ENCODE peak calls at places on chromosomes 12 and 14, in six cellular contexts. H, C, P, X, O and N are unnamed samples.

GRCh38 chr12:24398605-24399004 is 449.1 kb upstream of the SOX5 start:
- DNase-seq in O (no peak), P (no peak), C (no peak), H (no peak), X (no peak), N (no peak)

GRCh38 chr14:68401320-68401719 is 391.5 kb downstream of the ZFP36L1 start:
- DNase-seq in X (no peak), P (no peak), O (no peak), H (no peak), C (no peak), N (no peak)

GRCh38 chr12:100473716-100474150 is at the start of gene NR1H4:
- DNase-seq in O (no peak), H (no peak), P (no peak), X (no peak), C (no peak), N (no peak)

GRCh38 chr14:95041477-95042020 is 115.8 kb downstream of the DICER1 start:
- DNase-seq in P (no peak), X (no peak), H (no peak), C (no peak), O (no peak), N (no peak)

GRCh38 chr12:4215862-4216541 is 57.6 kb upstream of the CCND2 start:
- DNase-seq in H (no peak), C (no peak), X (no peak), O (no peak), P (no peak), N (no peak)

GRCh38 chr14:70821916-70822705 is 12.8 kb upstream of the MAP3K9 start:
- DNase-seq in O (peak), C (peak), P (peak), H (peak), X (peak), N (peak)

GRCh38 chr12:53985900-53986685 is 1.1 kb downstream of the HOXC10 start:
- DNase-seq in H (no peak), X (no peak), C (peak), P (no peak), O (no peak), N (no peak)

GRCh38 chr12:10612954-10613333 is 465 bp downstream of the MAGOHB start:
- DNase-seq in P (no peak), H (peak), C (no peak), X (no peak), O (no peak), N (no peak)

GRCh38 chr14:60508707-60509437 is at the start of gene SIX6:
- DNase-seq in H (no peak), X (peak), O (no peak), C (peak), P (no peak), N (peak)

DNA sequence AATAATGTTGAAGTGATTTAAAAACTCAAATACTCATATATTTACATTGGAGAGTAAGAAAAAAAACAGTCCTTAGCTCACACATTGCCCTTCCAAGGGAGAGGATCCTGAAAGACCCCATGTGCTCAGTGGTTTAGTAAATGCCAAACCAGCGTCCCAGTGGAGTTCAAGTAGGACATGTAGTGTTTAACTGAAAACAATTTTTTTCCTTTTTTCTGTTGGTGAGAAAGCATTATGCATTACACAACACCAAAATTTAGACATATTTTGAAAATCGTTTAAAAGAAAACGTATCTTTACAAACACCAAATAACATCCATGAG is 33.6 kb downstream of the UBR7 start:
- DNase-seq in P (no peak), H (no peak), C (no peak), O (no peak), X (no peak), N (no peak)
- H3K27ac ChIP-seq in P (no peak), H (no peak), C (no peak), O (no peak), X (no peak), N (no peak)

GRCh38 chr12:83122623-83122934 is 435.9 kb downstream of the TMTC2 start:
- DNase-seq in C (no peak), P (no peak), X (no peak), H (no peak), O (no peak), N (no peak)

GRCh38 chr12:83123039-83123438 is 436.3 kb downstream of the TMTC2 start:
- DNase-seq in P (no peak), O (no peak), X (no peak), H (no peak), C (no peak), N (no peak)

GRCh38 chr12:83121886-83122622 is 435.3 kb downstream of the TMTC2 start:
- DNase-seq in X (no peak), H (no peak), C (no peak), P (no peak), O (peak), N (no peak)
- H3K27ac ChIP-seq in X (no peak), H (no peak), C (no peak), P (no peak), O (peak), N (no peak)

DNA sequence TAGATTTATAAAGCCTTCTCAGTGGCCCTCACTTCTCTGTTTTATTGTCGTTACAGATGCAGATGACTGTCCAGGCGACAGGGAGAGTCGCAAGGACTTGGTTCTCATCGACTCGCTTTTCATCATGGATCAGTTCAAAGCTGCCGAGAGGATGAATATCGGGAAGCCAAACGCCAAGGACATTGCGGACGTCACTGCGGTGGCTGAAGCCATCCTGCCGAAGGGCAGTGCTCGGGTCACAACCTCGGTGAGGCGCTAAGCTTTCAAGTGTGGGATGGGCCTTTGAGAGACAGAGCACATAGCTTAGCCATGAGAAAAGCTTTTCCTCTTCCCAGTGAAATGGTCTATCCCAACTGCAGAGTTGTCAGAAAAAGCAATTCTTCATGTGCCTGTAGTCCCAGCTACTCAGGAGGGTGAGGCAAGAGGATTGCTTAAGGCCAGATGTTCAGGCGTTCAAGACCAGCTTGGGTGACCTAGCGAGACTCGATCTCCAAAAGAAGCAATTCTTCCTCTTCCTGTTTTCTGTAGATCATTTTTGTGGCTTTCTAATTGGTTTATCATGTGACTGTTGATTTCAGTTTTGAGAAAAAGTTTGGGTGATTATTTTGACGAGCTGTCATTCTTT is 56.4 kb downstream of the EP400 start:
- DNase-seq in H (no peak), O (no peak), X (no peak), C (no peak), P (no peak), N (no peak)
- H3K27ac ChIP-seq in H (no peak), O (no peak), X (no peak), C (no peak), P (no peak), N (no peak)

GRCh38 chr12:6386038-6386437 is 2.1 kb downstream of the LTBR start:
- DNase-seq in P (no peak), H (no peak), C (peak), O (no peak), X (no peak), N (no peak)
- H3K27ac ChIP-seq in P (no peak), H (no peak), C (no peak), O (no peak), X (no peak), N (no peak)

GRCh38 chr12:96120359-96121100 is 73.6 kb upstream of the ELK3 start:
- DNase-seq in P (no peak), C (peak), X (no peak), O (peak), H (no peak), N (no peak)
- H3K27ac ChIP-seq in P (no peak), C (no peak), X (no peak), O (no peak), H (no peak), N (no peak)

GRCh38 chr12:15634010-15634676 is 155.0 kb downstream of the EPS8 start:
- DNase-seq in X (no peak), O (no peak), C (no peak), P (no peak), H (no peak), N (peak)
- H3K27ac ChIP-seq in X (no peak), O (no peak), C (no peak), P (peak), H (no peak), N (no peak)

GRCh38 chr12:49875115-49875720 is 28.5 kb downstream of the FAIM2 start:
- DNase-seq in P (no peak), X (no peak), H (no peak), C (no peak), O (no peak), N (no peak)

GRCh38 chr12:49872781-49873181 is 29.9 kb upstream of the BCDIN3D start:
- DNase-seq in P (no peak), O (peak), H (no peak), C (peak), X (no peak), N (no peak)

GRCh38 chr12:49874142-49874897 is 29.4 kb downstream of the FAIM2 start:
- DNase-seq in O (peak), C (no peak), X (no peak), P (no peak), H (no peak), N (no peak)

GRCh38 chr12:49872381-49872780 is 29.5 kb upstream of the BCDIN3D start:
- DNase-seq in O (no peak), C (peak), X (no peak), P (no peak), H (no peak), N (no peak)

GRCh38 chr12:49873361-49873934 is 30.3 kb downstream of the FAIM2 start:
- DNase-seq in X (no peak), H (no peak), P (no peak), C (peak), O (no peak), N (no peak)
- H3K27ac ChIP-seq in X (no peak), H (no peak), P (no peak), C (no peak), O (peak), N (no peak)

DNA sequence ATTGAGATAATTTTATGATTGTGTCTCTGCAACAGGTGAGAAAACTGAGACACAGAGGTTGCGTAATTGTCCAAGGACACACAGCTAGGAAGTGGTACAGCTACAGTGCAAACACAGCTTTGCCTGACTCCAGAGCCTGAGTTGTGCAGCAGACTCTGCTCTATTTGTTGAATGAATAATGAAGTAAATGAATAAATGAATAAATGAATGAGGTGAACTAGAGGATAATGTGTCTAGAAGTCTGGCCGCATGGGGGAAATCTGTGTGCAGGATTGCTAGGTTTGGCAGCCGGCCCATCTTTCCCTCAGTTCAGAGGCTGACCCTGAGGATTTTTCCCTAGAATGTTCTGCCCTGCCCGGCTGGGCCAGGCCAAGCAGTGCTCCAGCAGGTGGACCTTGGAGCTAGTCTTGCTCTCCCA is 225.1 kb downstream of the C12orf75 start:
- DNase-seq in O (no peak), H (no peak), X (no peak), C (no peak), P (no peak), N (no peak)
- H3K27ac ChIP-seq in O (no peak), H (no peak), X (no peak), C (no peak), P (no peak), N (no peak)

GRCh38 chr12:52332381-52332780 is 11.2 kb upstream of the KRT83 start:
- DNase-seq in H (no peak), P (no peak), X (no peak), C (no peak), O (no peak), N (no peak)
- H3K27ac ChIP-seq in H (no peak), P (no peak), X (no peak), C (no peak), O (no peak), N (no peak)